ENCODE peak calls at places on chromosomes 1 and 21, in seven cellular contexts. H is CD8-positive, alpha-beta T cell; K is dorsolateral prefrontal cortex; O is GM12878; A is sigmoid colon; Z is fibroblast of lung; F is mammary epithelial cell. W is an unnamed sample.

GRCh38 chr1:110060034-110060661 is 10.3 kb downstream of the ALX3 start:
- DNase-seq in H (peak; percentile 54), K (no peak), O (no peak), A (no peak), Z (peak; percentile 9), F (no peak), W (no peak)

GRCh38 chr1:35573198-35573775 is at the start of gene TFAP2E:
- DNase-seq in H (no peak), K (peak; percentile 79), O (no peak), A (no peak), Z (peak; percentile 32), F (peak; percentile 41), W (no peak)

GRCh38 chr1:207070811-207071210 is 17.7 kb downstream of the PFKFB2 start:
- DNase-seq in H (no peak), K (no peak), O (no peak), A (no peak), Z (no peak), F (no peak), W (no peak)

GRCh38 chr1:37189111-37189510 is 154.8 kb upstream of the GRIK3 start:
- DNase-seq in H (no peak), K (no peak), O (no peak), A (no peak), Z (no peak), F (no peak), W (no peak)

GRCh38 chr1:156500578-156500846 is at the start of gene MEF2D:
- DNase-seq in H (no peak), K (no peak), O (no peak), A (no peak), Z (no peak), F (no peak), W (no peak)

GRCh38 chr1:6967431-6968079 is 182.3 kb downstream of the CAMTA1 start:
- DNase-seq in H (no peak), K (no peak), O (no peak), A (no peak), Z (no peak), F (no peak), W (no peak)

GRCh38 chr1:67468066-67468718 is 38.0 kb upstream of the SERBP1 start:
- DNase-seq in H (no peak), K (no peak), O (no peak), A (no peak), Z (no peak), F (peak; percentile 41), W (no peak)

GRCh38 chr1:27003745-27004470 is 8.7 kb downstream of the TENT5B start:
- DNase-seq in H (no peak), K (no peak), O (no peak), A (no peak), Z (no peak), F (no peak), W (no peak)

GRCh38 chr1:219279017-219279770 is 105.5 kb downstream of the LYPLAL1 start:
- DNase-seq in H (no peak), K (no peak), O (no peak), A (no peak), Z (no peak), F (peak; percentile 8), W (no peak)

GRCh38 chr1:201068976-201069375 is 43.2 kb downstream of the CACNA1S start:
- DNase-seq in H (no peak), K (no peak), O (no peak), A (no peak), Z (no peak), F (no peak), W (no peak)

GRCh38 chr1:51328926-51329325 is 1.4 kb downstream of the TTC39A start:
- DNase-seq in H (no peak), K (no peak), O (no peak), A (no peak), Z (no peak), F (no peak), W (no peak)

GRCh38 chr1:200040516-200041138 is 13.1 kb downstream of the NR5A2 start:
- DNase-seq in H (no peak), K (no peak), O (no peak), A (no peak), Z (peak; percentile 30), F (no peak), W (no peak)
- H3K4me3 ChIP-seq in H (no peak overlapping the region), K (no peak overlapping the region), O (no peak overlapping the region), A (peak overlapping the region; percentile 52), Z (no peak overlapping the region), F (no peak overlapping the region), W (no peak overlapping the region)

GRCh38 chr1:78052685-78053433 is 7.1 kb downstream of the GIPC2 start:
- DNase-seq in H (no peak), K (no peak), O (no peak), A (no peak), Z (no peak), F (no peak), W (no peak)
- TF ChIP-seq CTCF in H (no peak), K (no peak), O (no peak), A (no peak), Z (no peak), F (no peak), W (no peak)

DNA sequence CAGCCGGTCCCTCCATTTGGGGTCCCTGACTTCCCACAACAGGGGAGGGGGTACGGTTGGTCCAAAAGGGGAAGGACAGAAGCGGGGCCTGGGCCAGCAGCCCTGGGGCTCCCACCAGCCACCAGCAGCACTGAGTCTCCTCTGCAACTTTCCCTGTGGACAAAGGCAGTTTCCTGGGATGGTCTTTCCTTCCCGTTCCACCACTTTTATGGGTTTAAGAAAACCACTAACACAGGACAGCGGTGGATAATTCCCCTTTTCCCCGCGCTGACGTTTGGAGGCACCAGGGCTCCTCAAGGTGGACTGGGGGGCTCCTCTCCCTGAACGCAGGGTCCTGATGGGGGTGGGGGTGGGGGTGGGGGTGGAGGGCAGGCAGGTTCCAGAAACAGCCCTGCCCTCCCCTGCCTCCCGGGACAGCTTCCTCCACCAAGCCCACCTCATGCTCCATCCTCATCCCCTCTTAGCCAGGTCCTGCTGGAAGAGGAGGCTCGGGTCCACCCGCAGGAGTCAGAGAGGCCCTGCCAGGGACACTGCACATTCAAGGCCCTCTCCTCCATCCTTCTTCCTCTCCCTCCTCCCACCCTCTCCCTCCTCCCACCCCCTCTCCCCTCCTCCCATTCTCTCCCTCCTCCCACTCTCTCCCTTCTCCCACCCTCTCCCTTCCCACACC is 4.8 kb upstream of the COL6A1 start:
- DNase-seq in H (no peak), K (no peak), O (no peak), A (peak; percentile 74), Z (no peak), F (no peak), W (no peak)
- H3K27me3 ChIP-seq in H (no peaks in the 10 kb centered on the region), K (peaks cover 23% of the 10 kb centered on the region), O (peaks cover 7% of the 10 kb centered on the region), A (no peaks in the 10 kb centered on the region), Z (no peaks in the 10 kb centered on the region), F (peaks cover 2% of the 10 kb centered on the region), W (no peaks in the 10 kb centered on the region)

GRCh38 chr1:32364836-32365235 is 2.5 kb downstream of the TSSK3 start:
- DNase-seq in H (no peak), K (no peak), O (no peak), A (no peak), Z (no peak), F (no peak), W (no peak)

GRCh38 chr1:32363713-32364112 is 1.4 kb downstream of the TSSK3 start:
- DNase-seq in H (no peak), K (no peak), O (no peak), A (no peak), Z (no peak), F (no peak), W (no peak)

GRCh38 chr1:32361308-32361673 is 994 bp downstream of the FAM229A start:
- DNase-seq in H (no peak), K (no peak), O (no peak), A (no peak), Z (no peak), F (no peak), W (no peak)

GRCh38 chr1:32362474-32363313 is at the start of the genes FAM229A and TSSK3:
- DNase-seq in H (no peak), K (no peak), O (no peak), A (no peak), Z (no peak), F (no peak), W (no peak)

DNA sequence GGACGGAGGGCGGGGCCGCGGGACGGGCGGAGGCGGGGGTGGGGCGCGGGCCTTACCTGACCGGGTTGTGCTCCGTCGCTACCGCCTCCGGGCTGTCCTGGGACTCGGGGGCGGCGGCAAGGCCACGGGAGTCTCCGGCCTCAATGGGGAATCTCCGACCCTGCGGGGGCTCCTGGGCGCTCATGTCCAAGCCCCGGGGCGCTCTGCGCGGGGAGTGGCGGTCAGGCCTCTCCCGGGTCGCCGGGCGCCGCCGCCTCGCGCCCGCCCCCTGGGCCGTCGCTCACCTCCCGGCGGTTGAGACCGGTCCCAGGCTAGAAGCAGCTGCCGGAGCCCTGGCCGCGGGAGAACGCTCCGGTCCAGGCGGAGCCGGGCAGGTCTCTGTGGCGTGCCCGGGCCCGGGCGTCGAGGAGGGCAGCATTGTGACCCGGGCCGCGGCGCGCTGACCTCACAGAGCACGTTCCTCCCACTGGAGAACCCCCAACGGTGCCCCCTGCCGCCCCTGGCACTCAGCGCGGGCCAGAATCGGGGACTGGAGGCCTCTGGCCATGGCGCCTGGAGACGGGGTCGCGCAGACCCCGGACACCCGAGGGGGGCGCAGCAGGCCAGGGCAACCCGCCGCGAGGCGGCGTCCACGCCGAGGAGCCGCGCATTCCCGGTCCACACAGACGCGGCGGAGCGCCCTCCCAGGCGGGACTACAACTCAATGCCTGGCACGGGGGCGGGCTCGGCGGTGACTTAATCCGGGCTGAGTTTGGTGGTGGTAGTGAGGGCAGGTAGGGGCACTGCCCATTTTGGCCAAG is 411 bp downstream of the FAM229A start:
- DNase-seq in H (no peak), K (peak; percentile 80), O (no peak), A (peak; percentile 75), Z (peak; percentile 22), F (no peak), W (no peak)
- H3K4me3 ChIP-seq in H (peak overlapping the region; percentile 23), K (peak overlapping the region; percentile 41), O (no peak overlapping the region), A (peak overlapping the region; percentile 46), Z (no peak overlapping the region), F (no peak overlapping the region), W (peak overlapping the region; percentile 36)